ENCODE peak calls at places on chromosomes 4 and X, in four cellular contexts. I is CD4-positive, alpha-beta memory T cell; X is bronchial epithelial cell; K is brain microvascular endothelial cell. H is an unnamed sample.

GRCh38 chr4:54553001-54553400 is 104.8 kb upstream of the KIT start:
- DNase-seq in I (no peak), X (peak; percentile 5), K (peak; percentile 46), H (no peak)

GRCh38 chr4:72875138-72875537 is 194.4 kb downstream of the COX18 start:
- DNase-seq in I (no peak), X (no peak), K (no peak), H (no peak)

GRCh38 chrX:10110984-10111363 is 45.8 kb upstream of the CLCN4 start:
- DNase-seq in I (peak; percentile 84), X (no peak), K (no peak), H (no peak)

GRCh38 chr4:150082241-150082640 is 4.0 kb downstream of the DCLK2 start:
- DNase-seq in I (no peak), X (no peak), K (no peak), H (no peak)

GRCh38 chr4:22969314-22969896 is 276.7 kb downstream of the GBA3 start:
- DNase-seq in I (no peak), X (peak; percentile 67), K (peak; percentile 28), H (no peak)

GRCh38 chrX:33970028-33970932 is 161.8 kb downstream of the FAM47A start:
- DNase-seq in I (no peak), X (peak; percentile 12), K (no peak), H (no peak)

GRCh38 chr4:154854362-154854761 is 73.3 kb downstream of the RBM46 start:
- DNase-seq in I (no peak), X (peak; percentile 39), K (no peak), H (peak; percentile 5)

GRCh38 chrX:132728296-132728695 is 230.1 kb downstream of the HS6ST2 start:
- DNase-seq in I (no peak), X (no peak), K (no peak), H (no peak)

GRCh38 chrX:107716816-107717700 is 58.5 kb downstream of the TSC22D3 start:
- DNase-seq in I (peak; percentile 95), X (peak; percentile 49), K (peak; percentile 90), H (peak; percentile 56)

GRCh38 chrX:71366674-71367256 is 608 bp downstream of the TAF1 start:
- DNase-seq in I (no peak), X (peak; percentile 1), K (peak; percentile 17), H (peak; percentile 45)

GRCh38 chr4:14771504-14772175 is 230.6 kb upstream of the CPEB2 start:
- DNase-seq in I (no peak), X (peak; percentile 88), K (no peak), H (no peak)

GRCh38 chrX:53223068-53223693 is 1.8 kb downstream of the KDM5C start:
- DNase-seq in I (no peak), X (no peak), K (no peak), H (no peak)

GRCh38 chrX:42567268-42567667 is 210.7 kb downstream of the PPP1R2C start:
- DNase-seq in I (no peak), X (no peak), K (peak; percentile 32), H (no peak)

GRCh38 chrX:78011846-78012245 is 42.4 kb upstream of the PGAM4 start:
- DNase-seq in I (no peak), X (no peak), K (peak; percentile 11), H (no peak)

GRCh38 chrX:21691512-21692018 is 33.4 kb upstream of the KLHL34 start:
- DNase-seq in I (no peak), X (no peak), K (no peak), H (no peak)

GRCh38 chr4:173943547-173943946 is 339.9 kb downstream of the FBXO8 start:
- DNase-seq in I (no peak), X (no peak), K (no peak), H (no peak)

GRCh38 chrX:13432376-13432775 is 112.5 kb upstream of the ATXN3L start:
- DNase-seq in I (no peak), X (peak; percentile 74), K (peak; percentile 87), H (no peak)

GRCh38 chr4:172809319-172809718 is 359.3 kb upstream of the GALNT7 start:
- DNase-seq in I (no peak), X (no peak), K (no peak), H (peak; percentile 62)

GRCh38 chrX:66074920-66075879 is 35.3 kb upstream of the VSIG4 start:
- DNase-seq in I (peak; percentile 25), X (no peak), K (no peak), H (no peak)

GRCh38 chrX:99777912-99778311 is 632.2 kb downstream of the PCDH19 start:
- DNase-seq in I (no peak), X (no peak), K (no peak), H (peak; percentile 2)

GRCh38 chr4:25792843-25793242 is 69.9 kb downstream of the SEL1L3 start:
- DNase-seq in I (no peak), X (peak; percentile 46), K (no peak), H (no peak)

GRCh38 chr4:147453561-147454141 is 27.2 kb upstream of the EDNRA start:
- DNase-seq in I (no peak), X (peak; percentile 69), K (peak; percentile 38), H (no peak)

GRCh38 chr4:122516376-122516775 is 59.9 kb upstream of the IL2 start:
- DNase-seq in I (no peak), X (no peak), K (no peak), H (no peak)

GRCh38 chrX:68827848-68828562 is 816 bp upstream of the EFNB1 start:
- DNase-seq in I (peak; percentile 67), X (peak; percentile 72), K (peak; percentile 78), H (peak; percentile 71)

GRCh38 chrX:131289527-131289926 is 421 bp upstream of the IGSF1 start:
- DNase-seq in I (no peak), X (no peak), K (no peak), H (no peak)

GRCh38 chr4:177484613-177485021 is 42.4 kb upstream of the AGA start:
- DNase-seq in I (no peak), X (peak; percentile 97), K (peak; percentile 40), H (peak; percentile 1)

GRCh38 chr4:99154658-99155342 is 10.7 kb upstream of the ADH4 start:
- DNase-seq in I (no peak), X (no peak), K (no peak), H (no peak)
- H3K36me3 ChIP-seq in I (no peaks in the 10 kb centered on the region), X (no peaks in the 10 kb centered on the region), K (no peaks in the 10 kb centered on the region), H (no peaks in the 10 kb centered on the region)

GRCh38 chr4:182904271-182904761 is 12.9 kb downstream of the DCTD start:
- DNase-seq in I (no peak), X (no peak), K (no peak), H (no peak)
- H3K36me3 ChIP-seq in I (peaks cover 30% of the 10 kb centered on the region), X (peaks cover 8% of the 10 kb centered on the region), K (peaks cover 25% of the 10 kb centered on the region), H (no peaks in the 10 kb centered on the region)

DNA sequence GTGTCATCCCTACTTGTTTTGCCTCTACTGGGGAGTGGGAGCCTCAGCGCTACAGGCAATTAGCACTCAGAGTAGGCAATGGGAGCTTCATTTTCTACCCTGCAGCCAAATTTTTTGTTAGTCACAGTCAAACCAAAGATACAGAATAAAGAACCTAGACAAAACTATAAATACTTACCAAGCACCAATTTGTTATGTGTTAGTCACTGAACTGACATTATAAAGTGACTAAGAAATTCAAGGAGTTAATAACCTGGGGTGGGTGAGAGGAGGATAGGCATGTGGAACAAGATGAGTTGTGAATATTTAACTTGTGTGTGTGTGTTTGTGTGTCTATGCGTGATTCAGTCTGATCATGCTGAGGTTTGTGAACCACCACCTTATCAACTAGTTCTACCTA is 417.5 kb downstream of the PACRGL start:
- DNase-seq in I (no peak), X (peak; percentile 0), K (no peak), H (no peak)
- H3K36me3 ChIP-seq in I (no peaks in the 10 kb centered on the region), X (no peaks in the 10 kb centered on the region), K (no peaks in the 10 kb centered on the region), H (no peaks in the 10 kb centered on the region)

GRCh38 chr4:105457997-105458396 is 15.9 kb downstream of the PPA2 start:
- DNase-seq in I (no peak), X (no peak), K (no peak), H (no peak)

GRCh38 chr4:105451346-105451745 is 22.5 kb downstream of the PPA2 start:
- DNase-seq in I (no peak), X (no peak), K (no peak), H (peak; percentile 54)

GRCh38 chr4:105455998-105456397 is 17.9 kb downstream of the PPA2 start:
- DNase-seq in I (no peak), X (no peak), K (no peak), H (peak; percentile 72)

GRCh38 chr4:105453550-105454201 is 20.2 kb downstream of the PPA2 start:
- DNase-seq in I (no peak), X (peak; percentile 26), K (no peak), H (no peak)

DNA sequence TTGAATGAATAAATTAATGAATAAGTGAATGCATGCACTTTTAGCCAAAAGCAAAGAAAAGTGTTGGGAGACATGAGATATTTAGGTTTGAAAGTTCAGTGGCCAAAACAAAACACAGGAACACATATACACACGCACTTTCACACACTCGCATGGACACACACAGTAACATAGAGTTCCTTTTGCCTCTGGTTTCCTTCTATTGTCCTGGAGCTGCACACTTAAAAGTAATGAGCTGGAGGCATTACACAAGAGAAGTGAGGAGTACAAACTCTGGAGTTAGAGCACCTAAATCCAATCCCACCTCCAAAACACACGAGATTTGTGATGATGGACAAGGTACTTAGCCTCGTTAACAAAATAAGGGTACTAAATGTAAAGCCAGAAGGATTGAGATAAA is 18.7 kb downstream of the PPA2 start:
- DNase-seq in I (no peak), X (no peak), K (no peak), H (no peak)
- H3K36me3 ChIP-seq in I (peaks cover 7% of the 10 kb centered on the region), X (peaks cover 2% of the 10 kb centered on the region), K (no peaks in the 10 kb centered on the region), H (no peaks in the 10 kb centered on the region)

DNA sequence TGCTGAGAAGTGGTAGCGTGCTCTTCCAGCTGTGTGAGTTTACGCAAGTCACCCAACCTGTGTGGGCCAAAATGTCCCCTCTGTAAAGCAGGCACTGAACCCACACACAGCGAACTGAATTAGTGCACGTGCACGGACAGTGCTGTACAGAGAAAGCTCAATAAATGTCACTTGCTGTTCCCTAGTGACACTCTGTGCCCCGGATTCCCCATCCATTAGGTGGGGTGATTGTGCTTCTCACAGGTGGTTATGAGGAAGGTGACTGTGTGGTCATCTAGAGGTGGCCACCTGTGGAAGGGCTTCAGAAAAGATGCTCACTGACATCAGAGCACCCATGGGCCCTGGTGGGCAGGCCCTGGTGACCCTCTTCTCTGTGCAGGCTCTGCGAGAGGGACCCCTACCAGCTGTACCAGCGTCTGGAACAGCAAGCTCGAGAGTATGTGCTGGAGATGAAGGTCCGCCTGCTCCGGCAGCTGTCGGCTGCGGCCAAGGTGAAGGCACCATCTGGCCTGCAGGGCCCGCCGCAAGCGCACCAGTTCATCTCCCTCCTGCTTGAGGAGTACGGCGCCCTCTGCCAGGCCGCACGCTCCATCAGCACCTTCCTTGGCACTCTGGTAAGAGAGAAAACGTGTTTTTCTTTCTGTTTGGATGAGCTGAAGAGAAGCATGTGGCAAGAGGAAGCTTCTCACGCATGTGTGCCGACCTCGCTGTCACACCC is 94.3 kb downstream of the FAM193A start:
- DNase-seq in I (no peak), X (no peak), K (no peak), H (no peak)
- H3K36me3 ChIP-seq in I (peaks cover 46% of the 10 kb centered on the region), X (peaks cover 26% of the 10 kb centered on the region), K (peaks cover 31% of the 10 kb centered on the region), H (peaks cover 45% of the 10 kb centered on the region)

GRCh38 chr4:1898681-1899080 is 27.5 kb downstream of the NSD2 start:
- DNase-seq in I (no peak), X (no peak), K (no peak), H (no peak)
- H3K36me3 ChIP-seq in I (peaks cover 18% of the 10 kb centered on the region), X (peaks cover 7% of the 10 kb centered on the region), K (peaks cover 5% of the 10 kb centered on the region), H (peaks cover 30% of the 10 kb centered on the region)